ENCODE peak calls at places on chromosomes 2 and 18, in six cellular contexts. J is RWPE1; Y is T-helper 17 cell; I is ureter; D is NCI-H2081; Q is stimulated activated CD8-positive, alpha-beta memory T cell treated with anti-CD3 and anti-CD28 coated beads, Interleukin-15, amount 100 ng/mL, for 24 hours. U is an unnamed sample.

GRCh38 chr18:44625367-44625766 is 55.3 kb upstream of the SETBP1 start:
- DNase-seq in J (no peak), Y (no peak), I (no peak), D (peak), Q (no peak), U (no peak)

GRCh38 chr2:47040662-47041061 is 114.4 kb downstream of the STPG4 start:
- DNase-seq in J (no peak), Y (no peak), I (no peak), D (no peak), Q (no peak), U (no peak)

GRCh38 chr18:55908790-55909408 is 320.9 kb upstream of the TCF4 start:
- DNase-seq in J (no peak), Y (no peak), I (no peak), D (no peak), Q (no peak), U (no peak)

GRCh38 chr2:132645943-132646804 is 23.8 kb downstream of the LYPD1 start:
- DNase-seq in J (no peak), Y (no peak), I (no peak), D (no peak), Q (no peak), U (no peak)

GRCh38 chr2:109727929-109728447 is 66.1 kb upstream of the RGPD5 start:
- DNase-seq in J (no peak), Y (no peak), I (peak), D (no peak), Q (no peak), U (no peak)

GRCh38 chr18:14747513-14748474 is at the start of gene ANKRD30B:
- DNase-seq in J (no peak), Y (no peak), I (no peak), D (no peak), Q (no peak), U (no peak)

GRCh38 chr18:13222371-13223281 is 4.1 kb downstream of the LDLRAD4 start:
- DNase-seq in J (no peak), Y (no peak), I (peak), D (peak), Q (no peak), U (peak)

GRCh38 chr2:145344076-145344724 is 824.3 kb upstream of the ZEB2 start:
- DNase-seq in J (no peak), Y (no peak), I (no peak), D (no peak), Q (no peak), U (no peak)

GRCh38 chr2:204407209-204408070 is 137.8 kb upstream of the PARD3B start:
- DNase-seq in J (no peak), Y (no peak), I (no peak), D (no peak), Q (no peak), U (no peak)

GRCh38 chr18:78196280-78196679 is 783.3 kb upstream of the SALL3 start:
- DNase-seq in J (no peak), Y (no peak), I (no peak), D (no peak), Q (no peak), U (no peak)

GRCh38 chr2:11598228-11598731 is 64.4 kb downstream of the GREB1 start:
- DNase-seq in J (no peak), Y (no peak), I (no peak), D (no peak), Q (no peak), U (no peak)

GRCh38 chr18:33839452-33840225 is 261.6 kb downstream of the ASXL3 start:
- DNase-seq in J (peak), Y (no peak), I (no peak), D (peak), Q (no peak), U (peak)

GRCh38 chr2:42723465-42723864 is 40.5 kb downstream of the OXER1 start:
- DNase-seq in J (no peak), Y (no peak), I (no peak), D (no peak), Q (no peak), U (no peak)

GRCh38 chr2:98483257-98483861 is 38.7 kb downstream of the INPP4A start:
- DNase-seq in J (peak), Y (no peak), I (peak), D (no peak), Q (no peak), U (no peak)

GRCh38 chr2:83196225-83196624 is 1262.9 kb downstream of the SUCLG1 start:
- DNase-seq in J (peak), Y (no peak), I (no peak), D (peak), Q (no peak), U (peak)

GRCh38 chr18:22434973-22435608 is 17.4 kb upstream of the CTAGE1 start:
- DNase-seq in J (peak), Y (no peak), I (no peak), D (no peak), Q (no peak), U (no peak)

GRCh38 chr2:9832586-9832985 is 10.7 kb upstream of the TAF1B start:
- DNase-seq in J (no peak), Y (no peak), I (no peak), D (no peak), Q (no peak), U (no peak)

GRCh38 chr2:179071810-179072355 is 21.9 kb upstream of the CCDC141 start:
- DNase-seq in J (no peak), Y (no peak), I (no peak), D (no peak), Q (no peak), U (no peak)

GRCh38 chr2:215361876-215362561 is 50.2 kb downstream of the ATIC start:
- DNase-seq in J (no peak), Y (no peak), I (no peak), D (no peak), Q (no peak), U (no peak)

GRCh38 chr2:71545572-71546274 is 92.4 kb downstream of the DYSF start:
- DNase-seq in J (peak), Y (no peak), I (no peak), D (peak), Q (no peak), U (peak)

GRCh38 chr2:202208526-202208925 is 29.9 kb downstream of the SUMO1 start:
- DNase-seq in J (no peak), Y (no peak), I (no peak), D (no peak), Q (no peak), U (no peak)

GRCh38 chr18:3411854-3412268 is 38.1 kb upstream of the TGIF1 start:
- DNase-seq in J (no peak), Y (peak), I (peak), D (no peak), Q (no peak), U (no peak)

GRCh38 chr18:45441110-45441842 is 174.0 kb upstream of the SLC14A2 start:
- DNase-seq in J (peak), Y (no peak), I (peak), D (no peak), Q (no peak), U (peak)

U was measured in NCI-H748 treated with DMSO at 0.1 percent for 48 hours.